ENCODE peak calls at places on chromosomes 4 and X, in four cellular contexts. H is tibial artery, N is Karpas-422, R is IMR-90. B is an unnamed sample.
A peak's percentile ranks its signal among the peaks of the same experiment; 100 is the strongest.

GRCh38 chrX:6449946-6450345 is 85.0 kb downstream of the VCX3A start:
- DNase-seq in R (no peak), N (no peak), H (no peak), B (no peak)

GRCh38 chr4:157978680-157979361 is 194.0 kb downstream of the GASK1B start:
- DNase-seq in H (peak; percentile 23), R (peak; percentile 64), N (peak; percentile 89), B (peak; percentile 27)

GRCh38 chrX:116863029-116863428 is 400.3 kb upstream of the CT83 start:
- DNase-seq in N (no peak), H (no peak), R (no peak), B (no peak)

GRCh38 chrX:115988825-115989224 is 181.7 kb upstream of the AGTR2 start:
- DNase-seq in N (peak; percentile 51), R (no peak), H (no peak), B (no peak)

GRCh38 chrX:9147631-9148189 is 113.8 kb upstream of the FAM9B start:
- DNase-seq in H (no peak), N (no peak), R (no peak), B (no peak)

GRCh38 chrX:57156397-57157049 is 19.3 kb upstream of the SPIN2A start:
- DNase-seq in N (peak; percentile 45), H (no peak), R (peak; percentile 40), B (peak; percentile 47)

GRCh38 chr4:78601013-78601412 is 49.4 kb downstream of the ANXA3 start:
- DNase-seq in R (no peak), N (no peak), H (no peak), B (no peak)

GRCh38 chrX:70254909-70255308 is 5.1 kb downstream of the P2RY4 start:
- DNase-seq in R (no peak), N (no peak), H (no peak), B (no peak)

GRCh38 chr4:98929341-98930267 is 671 bp upstream of the EIF4E start:
- DNase-seq in H (peak; percentile 85), R (peak; percentile 98), N (peak; percentile 72), B (peak; percentile 74)

GRCh38 chr4:159273126-159273438 is 170.2 kb downstream of the RAPGEF2 start:
- DNase-seq in R (no peak), H (no peak), N (no peak), B (no peak)

GRCh38 chr4:7444314-7444713 is 9.6 kb upstream of the PSAPL1 start:
- DNase-seq in H (no peak), R (no peak), N (no peak), B (no peak)

GRCh38 chrX:41145920-41146608 is 60.8 kb downstream of the USP9X start:
- DNase-seq in R (peak; percentile 92), H (no peak), N (no peak), B (no peak)

GRCh38 chr4:114019972-114020358 is 40.5 kb upstream of the ARSJ start:
- DNase-seq in R (no peak), N (no peak), H (no peak), B (no peak)

GRCh38 chr4:128468485-128468989 is 180.9 kb upstream of the PGRMC2 start:
- DNase-seq in H (peak; percentile 86), N (peak; percentile 57), R (peak; percentile 99), B (peak; percentile 83)

GRCh38 chr4:174828845-174829701 is at the start of gene GLRA3:
- DNase-seq in R (no peak), N (no peak), H (no peak), B (peak; percentile 23)

GRCh38 chrX:19798423-19798822 is 89.0 kb downstream of the SH3KBP1 start:
- DNase-seq in N (no peak), R (no peak), H (no peak), B (no peak)

GRCh38 chrX:19800821-19801220 is 86.6 kb downstream of the SH3KBP1 start:
- DNase-seq in R (no peak), N (no peak), H (no peak), B (no peak)

GRCh38 chrX:19795289-19795688 is 92.1 kb downstream of the SH3KBP1 start:
- DNase-seq in R (no peak), H (no peak), N (no peak), B (no peak)

GRCh38 chrX:19804168-19804567 is 83.2 kb downstream of the SH3KBP1 start:
- DNase-seq in N (no peak), R (no peak), H (no peak), B (no peak)

DNA sequence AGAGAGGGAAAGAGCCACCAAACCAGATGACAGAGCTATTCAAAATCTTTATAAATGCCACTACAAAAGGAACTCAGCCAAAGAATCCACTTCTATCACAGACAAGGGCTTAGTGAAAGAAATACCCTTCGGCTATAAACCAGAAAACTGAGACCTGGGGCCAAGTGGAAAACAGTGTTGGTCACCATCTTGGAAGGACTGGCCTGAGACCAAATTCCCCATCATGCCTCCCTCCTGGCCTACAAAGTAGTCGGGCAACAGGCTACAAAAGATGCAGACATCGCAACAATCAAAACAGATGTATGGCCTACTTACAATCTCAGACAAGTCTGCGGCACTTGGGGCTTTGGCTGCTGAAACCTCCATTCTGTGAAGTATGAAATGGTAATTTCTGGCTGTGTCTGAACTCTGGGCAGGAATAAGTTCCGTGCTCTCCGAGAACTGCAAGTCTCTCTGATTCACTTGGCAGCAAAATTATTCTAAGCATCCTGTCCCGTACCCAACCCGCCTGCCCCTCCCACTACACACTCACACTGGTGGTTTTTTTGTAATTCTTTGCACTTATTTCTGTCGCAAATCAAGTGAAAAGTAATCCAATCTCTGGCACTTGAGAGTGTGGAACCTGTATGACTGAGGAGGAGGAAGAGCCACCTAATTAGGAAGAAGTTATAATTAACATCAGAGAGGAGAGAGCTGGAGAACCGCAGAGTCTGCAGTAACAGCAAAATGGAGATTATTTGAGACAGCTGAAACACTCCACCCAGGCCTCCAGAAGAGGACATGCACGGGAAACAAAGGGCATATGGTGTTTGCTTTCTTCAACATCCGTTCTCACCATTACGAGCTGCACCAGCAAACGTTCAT is 87.8 kb downstream of the SH3KBP1 start:
- DNase-seq in N (no peak), H (peak; percentile 22), R (peak; percentile 31), B (no peak)
- H3K4me1 ChIP-seq in N (peaks cover 52% of the 10 kb centered on the region), H (no peaks in the 10 kb centered on the region), R (peaks cover 2% of the 10 kb centered on the region), B (no peaks in the 10 kb centered on the region)

GRCh38 chr4:38082424-38083374 is 122.5 kb downstream of the PTTG2 start:
- DNase-seq in H (no peak), R (peak; percentile 97), N (no peak), B (no peak)
- H3K4me1 ChIP-seq in H (peaks cover 43% of the 10 kb centered on the region), R (peaks cover 34% of the 10 kb centered on the region), N (no peaks in the 10 kb centered on the region), B (peaks cover 12% of the 10 kb centered on the region)

GRCh38 chr4:94929696-94930095 is 171.9 kb downstream of the BMPR1B start:
- DNase-seq in H (no peak), R (no peak), N (no peak), B (no peak)

GRCh38 chr4:94926936-94927335 is 169.2 kb downstream of the BMPR1B start:
- DNase-seq in N (no peak), H (no peak), R (no peak), B (no peak)

GRCh38 chr4:94925764-94926347 is 168.1 kb downstream of the BMPR1B start:
- DNase-seq in H (no peak), R (no peak), N (no peak), B (no peak)

GRCh38 chr4:94924566-94924965 is 166.8 kb downstream of the BMPR1B start:
- DNase-seq in N (no peak), H (no peak), R (no peak), B (no peak)

DNA sequence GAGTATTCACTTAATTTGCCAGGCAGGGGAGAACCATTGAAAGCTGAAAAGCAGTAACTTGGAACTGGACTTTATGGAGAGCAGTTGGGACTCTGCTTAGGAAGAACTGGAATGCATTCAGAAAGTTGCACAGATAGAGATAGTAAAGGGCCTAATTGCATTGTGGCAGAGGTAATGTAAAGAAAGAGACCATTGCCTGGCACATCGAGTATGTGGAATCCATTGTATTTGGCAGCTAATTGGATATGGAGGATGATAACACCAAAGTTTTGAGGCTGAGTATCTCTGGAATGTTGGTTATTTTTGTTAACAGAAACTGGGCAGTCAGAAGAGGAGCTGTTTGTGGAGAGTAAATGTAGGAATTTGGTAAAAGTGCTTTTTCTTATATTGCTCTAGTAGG is 169.9 kb downstream of the BMPR1B start:
- DNase-seq in R (no peak), H (no peak), N (no peak), B (no peak)
- H3K4me1 ChIP-seq in R (peaks cover 4% of the 10 kb centered on the region), H (peaks cover 6% of the 10 kb centered on the region), N (no peaks in the 10 kb centered on the region), B (no peaks in the 10 kb centered on the region)

DNA sequence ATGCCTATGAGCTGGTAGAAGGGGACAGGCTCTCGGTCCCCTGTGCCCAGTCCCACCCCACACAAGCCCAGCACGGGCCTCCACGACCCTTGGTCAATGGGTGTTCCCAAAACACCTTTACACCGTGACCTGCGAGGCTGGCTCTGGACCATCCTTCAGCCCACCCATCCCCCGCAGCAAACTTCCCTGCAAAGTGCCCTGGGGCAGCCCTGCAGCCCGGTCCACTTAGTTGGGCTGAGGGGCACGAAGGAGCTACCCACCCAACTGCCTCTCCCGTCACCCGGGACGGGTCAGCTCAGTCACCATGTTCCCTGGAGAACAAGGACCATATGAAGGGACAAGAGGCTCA is 23.4 kb downstream of the WDR1 start:
- DNase-seq in N (no peak), H (no peak), R (no peak), B (no peak)
- H3K4me1 ChIP-seq in N (no peaks in the 10 kb centered on the region), H (peaks cover 63% of the 10 kb centered on the region), R (peaks cover 51% of the 10 kb centered on the region), B (peaks cover 20% of the 10 kb centered on the region)

GRCh38 chrX:38878674-38879375 is 77.6 kb downstream of the MID1IP1 start:
- DNase-seq in N (no peak), R (no peak), H (no peak), B (no peak)
- H3K4me1 ChIP-seq in N (no peaks in the 10 kb centered on the region), R (no peaks in the 10 kb centered on the region), H (no peaks in the 10 kb centered on the region), B (no peaks in the 10 kb centered on the region)

DNA sequence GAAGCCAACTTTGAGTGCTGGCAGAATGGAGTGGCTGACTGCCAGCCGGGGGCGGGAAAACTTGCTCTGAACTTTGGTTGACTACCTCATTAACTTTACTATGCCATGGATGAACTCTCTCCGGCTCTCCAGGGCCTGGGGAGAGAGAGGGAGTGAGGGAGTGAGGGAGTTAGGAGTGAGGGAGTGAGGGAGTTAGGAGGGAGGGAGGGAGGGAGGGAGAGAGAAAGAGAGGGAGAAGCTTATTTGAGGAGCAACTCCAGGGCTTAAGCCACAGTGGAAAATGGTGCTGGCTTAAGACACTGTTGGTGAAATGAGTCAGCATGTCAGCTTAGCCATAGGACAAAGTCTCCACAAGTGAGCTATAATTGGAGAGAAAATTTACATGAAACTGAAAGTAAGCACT is 280.9 kb upstream of the RPS6KA3 start:
- DNase-seq in H (peak; percentile 24), N (no peak), R (peak; percentile 68), B (peak; percentile 64)
- H3K4me1 ChIP-seq in H (no peaks in the 10 kb centered on the region), N (no peaks in the 10 kb centered on the region), R (no peaks in the 10 kb centered on the region), B (no peaks in the 10 kb centered on the region)

B was measured in colonic mucosa.